ENCODE peak calls at places on chromosomes 7 and 10, in five cellular contexts. E is GM23248, F is aorta, O is DND-41, Y is thoracic aorta. T is an unnamed sample.

GRCh38 chr10:106360870-106361269 is 803.6 kb downstream of the SORCS1 start:
- DNase-seq in E (peak; percentile 87), O (no peak), F (no peak), Y (no peak), T (no peak)

GRCh38 chr10:125169279-125169678 is 8.9 kb upstream of the CTBP2 start:
- DNase-seq in O (no peak), F (no peak), Y (no peak), E (no peak), T (peak; percentile 53)

GRCh38 chr7:28672397-28672797 is 260.1 kb downstream of the CREB5 start:
- DNase-seq in Y (no peak), O (no peak), F (no peak), E (no peak), T (peak; percentile 38)

GRCh38 chr10:116316533-116316932 is 7.7 kb upstream of the CCDC172 start:
- DNase-seq in F (no peak), Y (no peak), E (no peak), O (no peak), T (no peak)

GRCh38 chr10:75707080-75707840 is 275.8 kb downstream of the LRMDA start:
- DNase-seq in E (no peak), Y (no peak), O (no peak), F (no peak), T (no peak)

GRCh38 chr10:16717617-16718395 is 99.4 kb downstream of the RSU1 start:
- DNase-seq in E (peak; percentile 87), Y (no peak), O (no peak), F (no peak), T (no peak)

GRCh38 chr7:155969192-155969929 is 157.1 kb upstream of the SHH start:
- DNase-seq in Y (no peak), O (no peak), E (no peak), F (no peak), T (no peak)

GRCh38 chr7:91912500-91912899 is 28.2 kb upstream of the AKAP9 start:
- DNase-seq in E (peak; percentile 37), F (no peak), Y (no peak), O (no peak), T (no peak)

GRCh38 chr10:47277352-47278151 is 22.4 kb upstream of the GDF10 start:
- DNase-seq in E (no peak), F (no peak), O (peak; percentile 88), Y (no peak), T (no peak)

GRCh38 chr10:1400129-1400865 is 337.0 kb downstream of the ADARB2 start:
- DNase-seq in E (no peak), Y (no peak), O (no peak), F (no peak), T (no peak)

GRCh38 chr7:22896917-22897316 is 74.3 kb upstream of the TOMM7 start:
- DNase-seq in F (no peak), E (no peak), O (no peak), Y (no peak), T (no peak)

GRCh38 chr7:22900101-22900500 is 77.5 kb upstream of the TOMM7 start:
- DNase-seq in O (no peak), E (no peak), Y (no peak), F (no peak), T (no peak)

GRCh38 chr7:22895491-22895890 is 72.8 kb upstream of the TOMM7 start:
- DNase-seq in Y (no peak), F (no peak), E (peak; percentile 27), O (no peak), T (no peak)

GRCh38 chr7:22900784-22901183 is 78.1 kb upstream of the TOMM7 start:
- DNase-seq in Y (no peak), O (no peak), E (no peak), F (no peak), T (no peak)
- H3K27ac ChIP-seq in Y (no peak overlapping the region), O (no peak overlapping the region), E (no peak overlapping the region), F (no peak overlapping the region), T (no peak overlapping the region)

GRCh38 chr10:122050316-122050715 is 61.4 kb downstream of the TACC2 start:
- DNase-seq in Y (no peak), O (no peak), F (no peak), E (no peak), T (no peak)

GRCh38 chr10:122051609-122052385 is 62.8 kb downstream of the TACC2 start:
- DNase-seq in E (peak; percentile 85), O (no peak), Y (no peak), F (peak; percentile 83), T (no peak)

GRCh38 chr10:122052702-122053101 is 63.7 kb downstream of the TACC2 start:
- DNase-seq in E (peak; percentile 20), O (no peak), Y (no peak), F (no peak), T (no peak)

GRCh38 chr10:122049076-122049475 is 60.1 kb downstream of the TACC2 start:
- DNase-seq in E (no peak), F (no peak), Y (no peak), O (no peak), T (no peak)

GRCh38 chr10:122050811-122051210 is 61.8 kb downstream of the TACC2 start:
- DNase-seq in E (no peak), O (no peak), Y (no peak), F (no peak), T (no peak)
- H3K27ac ChIP-seq in E (no peak overlapping the region), O (no peak overlapping the region), Y (no peak overlapping the region), F (peak overlapping the region; percentile 6), T (no peak overlapping the region)

DNA sequence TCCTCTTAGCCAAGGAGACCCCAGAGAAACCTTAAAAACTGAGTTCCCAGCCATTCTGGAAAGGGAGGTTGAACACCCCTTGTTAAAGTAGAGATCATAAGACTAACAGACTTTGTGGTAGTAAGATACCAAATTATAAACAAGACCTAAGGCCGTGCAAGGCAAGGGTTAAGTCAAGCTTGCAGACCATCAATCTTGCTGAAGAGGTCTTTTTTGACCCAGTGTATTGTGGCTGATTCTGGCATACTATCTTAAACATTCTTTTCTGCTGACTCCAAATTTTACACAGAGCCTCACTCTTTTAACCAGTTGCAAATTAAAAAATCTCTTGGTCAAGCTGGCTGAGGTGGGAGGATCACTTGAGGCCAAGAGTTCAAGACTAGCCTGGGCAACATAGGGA is 1.2 kb upstream of the TBRG4 start:
- DNase-seq in Y (no peak), E (peak; percentile 52), O (no peak), F (no peak), T (no peak)
- H3K27ac ChIP-seq in Y (peak overlapping the region; percentile 87), E (peak overlapping the region; percentile 95), O (no peak overlapping the region), F (no peak overlapping the region), T (peak overlapping the region; percentile 96)

GRCh38 chr7:100632951-100633717 is 8.2 kb downstream of the TFR2 start:
- DNase-seq in E (peak; percentile 69), Y (no peak), O (no peak), F (peak; percentile 84), T (peak; percentile 95)
- H3K27ac ChIP-seq in E (no peak overlapping the region), Y (no peak overlapping the region), O (no peak overlapping the region), F (no peak overlapping the region), T (no peak overlapping the region)

GRCh38 chr10:72800000-72800740 is 93.4 kb upstream of the OIT3 start:
- DNase-seq in F (no peak), Y (no peak), O (no peak), E (peak; percentile 27), T (peak; percentile 45)
- H3K27ac ChIP-seq in F (no peak overlapping the region), Y (no peak overlapping the region), O (no peak overlapping the region), E (no peak overlapping the region), T (peak overlapping the region; percentile 24)

DNA sequence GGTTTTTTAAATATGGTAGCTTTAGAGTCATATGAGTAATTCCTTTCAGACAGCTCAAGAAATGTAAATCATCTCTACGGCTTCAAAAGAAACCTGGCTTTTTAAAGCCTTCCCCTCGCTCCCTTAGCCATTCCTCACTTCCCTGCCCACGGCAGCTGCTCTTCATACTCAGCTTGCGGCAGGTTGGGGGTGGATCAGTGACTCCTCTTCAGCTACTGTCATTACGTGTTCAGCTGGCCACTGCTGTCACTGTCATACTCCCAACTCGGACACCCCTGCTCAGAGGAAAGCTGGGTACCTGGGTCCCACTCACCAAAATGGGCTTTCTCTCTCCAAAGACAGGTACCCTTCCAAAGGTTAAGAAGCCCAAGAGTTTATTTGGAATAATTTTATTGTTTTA is 6.6 kb downstream of the YWHAG start:
- DNase-seq in Y (no peak), O (no peak), E (peak; percentile 70), F (no peak), T (no peak)
- H3K27ac ChIP-seq in Y (no peak overlapping the region), O (no peak overlapping the region), E (peak overlapping the region; percentile 57), F (no peak overlapping the region), T (no peak overlapping the region)

GRCh38 chr10:133261726-133262325 is 14.8 kb downstream of the ADAM8 start:
- DNase-seq in Y (peak; percentile 65), F (peak; percentile 97), E (peak; percentile 80), O (no peak), T (peak; percentile 98)
- H3K27ac ChIP-seq in Y (peak overlapping the region; percentile 83), F (no peak overlapping the region), E (peak overlapping the region; percentile 1), O (no peak overlapping the region), T (peak overlapping the region; percentile 76)

GRCh38 chr10:14447112-14447839 is 116.6 kb upstream of the FRMD4A start:
- DNase-seq in O (no peak), E (no peak), F (no peak), Y (no peak), T (no peak)

GRCh38 chr10:14449293-14449815 is 118.6 kb upstream of the FRMD4A start:
- DNase-seq in F (no peak), E (no peak), O (no peak), Y (no peak), T (no peak)

GRCh38 chr10:14448197-14448763 is 117.6 kb upstream of the FRMD4A start:
- DNase-seq in Y (no peak), F (no peak), E (no peak), O (no peak), T (no peak)

GRCh38 chr10:14451341-14451740 is 120.6 kb upstream of the FRMD4A start:
- DNase-seq in F (no peak), O (no peak), E (no peak), Y (no peak), T (no peak)

GRCh38 chr10:14450041-14450491 is 119.3 kb upstream of the FRMD4A start:
- DNase-seq in F (no peak), Y (no peak), O (no peak), E (peak; percentile 23), T (no peak)
- H3K27ac ChIP-seq in F (no peak overlapping the region), Y (peak overlapping the region; percentile 16), O (no peak overlapping the region), E (no peak overlapping the region), T (no peak overlapping the region)

DNA sequence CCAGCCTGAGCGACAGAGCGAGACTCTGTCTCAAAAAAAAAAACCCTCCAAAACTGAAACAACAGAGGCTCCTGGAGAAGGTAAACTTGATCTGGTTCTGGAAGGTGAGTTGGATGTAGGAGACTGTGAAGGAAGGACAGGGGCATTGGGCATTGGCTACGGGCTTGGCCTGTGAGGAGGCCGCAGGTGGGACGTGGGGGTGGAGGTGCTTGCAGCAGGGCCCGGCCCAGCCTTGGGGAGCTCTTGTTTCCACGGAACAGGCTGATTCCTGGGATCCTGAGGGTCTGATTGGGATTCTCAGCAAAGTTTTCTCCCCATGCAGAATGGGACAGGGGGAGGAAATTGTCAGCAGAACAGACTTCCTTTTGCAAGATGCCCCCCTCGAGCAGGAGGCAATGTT is 30.6 kb downstream of the IL15RA start:
- DNase-seq in E (no peak), Y (no peak), F (peak; percentile 73), O (no peak), T (no peak)
- H3K27ac ChIP-seq in E (peak overlapping the region; percentile 100), Y (peak overlapping the region; percentile 99), F (peak overlapping the region; percentile 50), O (no peak overlapping the region), T (no peak overlapping the region)